ENCODE peak calls at places on chromosome 2, in five cellular contexts. A is HCT116, C is neural progenitor cell, P is OCI-LY7, W is hepatocyte. R is an unnamed sample.
A peak's percentile ranks its signal among the peaks of the same experiment; 100 is the strongest.

GRCh38 chr2:151886235-151886634 is 58.0 kb upstream of the ARL5A start:
- DNase-seq in P (no peak), A (no peak), C (no peak), W (peak; percentile 42), R (no peak)

GRCh38 chr2:211035548-211036185 is 479.3 kb downstream of the CPS1 start:
- DNase-seq in A (peak; percentile 22), C (peak; percentile 53), P (peak; percentile 10), W (peak; percentile 38), R (peak; percentile 68)

GRCh38 chr2:237482485-237482884 is 4.6 kb upstream of the MLPH start:
- DNase-seq in W (peak; percentile 86), P (no peak), A (no peak), C (no peak), R (no peak)

GRCh38 chr2:30252723-30253688 is 21.7 kb downstream of the LBH start:
- DNase-seq in P (no peak), A (no peak), C (no peak), W (peak; percentile 89), R (no peak)

GRCh38 chr2:227256605-227257004 is 68.4 kb upstream of the MFF start:
- DNase-seq in C (no peak), W (no peak), A (no peak), P (no peak), R (no peak)

GRCh38 chr2:96869824-96870630 is at the start of gene SEMA4C:
- DNase-seq in P (no peak), C (peak; percentile 80), W (peak; percentile 83), A (no peak), R (peak; percentile 72)

GRCh38 chr2:64698068-64698645 is 44.4 kb upstream of the SERTAD2 start:
- DNase-seq in C (no peak), W (no peak), A (no peak), P (no peak), R (no peak)

GRCh38 chr2:216636570-216637450 is 3.6 kb downstream of the IGFBP2 start:
- DNase-seq in C (peak; percentile 91), W (peak; percentile 86), P (no peak), A (peak; percentile 64), R (peak; percentile 61)

GRCh38 chr2:96163768-96164429 is 18.7 kb upstream of the DUSP2 start:
- DNase-seq in A (no peak), C (no peak), W (no peak), P (peak; percentile 95), R (no peak)

GRCh38 chr2:224997802-224998201 is 44.5 kb downstream of the DOCK10 start:
- DNase-seq in P (no peak), W (peak; percentile 10), C (no peak), A (no peak), R (no peak)

GRCh38 chr2:173187911-173188788 is 112.5 kb downstream of the MAP3K20 start:
- DNase-seq in P (no peak), A (no peak), W (no peak), C (no peak), R (no peak)

GRCh38 chr2:41496908-41497307 is 550.9 kb upstream of the PKDCC start:
- DNase-seq in A (no peak), C (no peak), P (peak; percentile 9), W (no peak), R (no peak)

GRCh38 chr2:94759211-94759610 is 112.0 kb upstream of the TEKT4 start:
- DNase-seq in A (peak; percentile 23), C (no peak), P (peak; percentile 25), W (no peak), R (peak; percentile 13)

GRCh38 chr2:202608142-202608852 is 26.5 kb upstream of the FAM117B start:
- DNase-seq in A (no peak), P (no peak), C (no peak), W (no peak), R (no peak)

GRCh38 chr2:41934323-41935003 is 113.4 kb upstream of the PKDCC start:
- DNase-seq in W (peak; percentile 38), C (no peak), A (no peak), P (no peak), R (no peak)

GRCh38 chr2:7508220-7508943 is 591.2 kb downstream of the RNF144A start:
- DNase-seq in C (no peak), A (no peak), P (no peak), W (no peak), R (no peak)

GRCh38 chr2:164816046-164816445 is 25.6 kb downstream of the COBLL1 start:
- DNase-seq in A (no peak), C (no peak), P (no peak), W (no peak), R (no peak)

GRCh38 chr2:88624477-88624876 is 2.8 kb downstream of the EIF2AK3 start:
- DNase-seq in A (no peak), P (no peak), C (no peak), W (no peak), R (no peak)
- H3K4me3 ChIP-seq in A (no peak overlapping the region), P (peak overlapping the region; percentile 96), C (no peak overlapping the region), W (no peak overlapping the region), R (peak overlapping the region; percentile 59)

GRCh38 chr2:241465543-241465942 is 42.8 kb downstream of the STK25 start:
- DNase-seq in W (no peak), C (no peak), A (no peak), P (no peak), R (no peak)

GRCh38 chr2:241460631-241461030 is 47.8 kb downstream of the STK25 start:
- DNase-seq in A (no peak), W (no peak), P (no peak), C (no peak), R (no peak)

GRCh38 chr2:241463276-241464135 is 44.9 kb downstream of the STK25 start:
- DNase-seq in P (no peak), W (no peak), A (no peak), C (no peak), R (no peak)

GRCh38 chr2:241458687-241459086 is 49.7 kb downstream of the STK25 start:
- DNase-seq in P (no peak), C (no peak), A (no peak), W (no peak), R (no peak)

DNA sequence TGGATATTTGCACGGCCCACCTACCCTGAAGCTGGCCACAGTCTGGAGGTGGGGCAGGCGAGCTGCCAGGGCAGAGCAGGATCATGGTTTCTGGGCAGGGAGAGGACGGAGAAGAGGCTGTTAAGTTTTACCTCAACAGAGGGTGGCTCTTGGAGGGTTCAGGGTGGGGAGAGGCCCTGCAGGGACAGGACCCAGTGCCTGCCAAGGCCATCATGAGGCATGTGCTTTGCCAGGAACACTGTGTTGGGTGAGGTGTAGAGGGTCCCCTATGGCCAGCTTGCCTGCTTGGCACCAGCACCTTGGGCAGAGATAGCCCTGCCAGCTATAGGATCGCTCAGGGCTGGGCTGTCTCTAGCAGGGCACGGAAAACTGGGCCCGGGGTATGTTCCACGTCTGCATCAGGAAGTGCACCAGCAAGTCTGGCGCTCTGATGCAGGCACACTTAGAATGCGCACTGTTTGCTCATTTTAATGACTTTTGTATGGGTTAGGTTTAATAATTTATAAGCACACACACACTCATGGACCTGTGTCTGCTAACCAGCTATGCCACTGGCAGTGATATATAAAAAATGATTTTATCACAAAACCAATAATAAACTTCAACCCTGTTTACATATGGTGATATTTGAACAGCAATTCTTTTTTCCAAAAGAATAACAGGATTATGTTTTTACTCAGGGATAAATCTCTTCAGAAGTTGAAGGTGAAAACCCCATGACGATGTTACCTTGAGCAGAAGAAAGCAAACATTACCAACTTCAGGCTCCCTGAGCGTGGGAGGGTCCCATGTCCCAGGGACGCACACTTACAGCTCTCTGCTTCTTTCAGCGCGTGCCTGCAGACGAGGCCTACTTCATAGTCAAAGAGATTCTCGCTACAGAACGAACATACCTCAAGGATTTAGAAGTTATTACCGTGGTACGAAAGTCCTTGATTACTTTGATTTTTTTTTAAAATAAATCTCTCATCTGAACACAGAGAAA is 46.4 kb downstream of the STK25 start:
- DNase-seq in W (no peak), C (no peak), P (no peak), A (no peak), R (no peak)
- TF ChIP-seq EZH2phosphoT487 in W (no peak), C (no peak), P (no peak), A (no peak), R (no peak)

DNA sequence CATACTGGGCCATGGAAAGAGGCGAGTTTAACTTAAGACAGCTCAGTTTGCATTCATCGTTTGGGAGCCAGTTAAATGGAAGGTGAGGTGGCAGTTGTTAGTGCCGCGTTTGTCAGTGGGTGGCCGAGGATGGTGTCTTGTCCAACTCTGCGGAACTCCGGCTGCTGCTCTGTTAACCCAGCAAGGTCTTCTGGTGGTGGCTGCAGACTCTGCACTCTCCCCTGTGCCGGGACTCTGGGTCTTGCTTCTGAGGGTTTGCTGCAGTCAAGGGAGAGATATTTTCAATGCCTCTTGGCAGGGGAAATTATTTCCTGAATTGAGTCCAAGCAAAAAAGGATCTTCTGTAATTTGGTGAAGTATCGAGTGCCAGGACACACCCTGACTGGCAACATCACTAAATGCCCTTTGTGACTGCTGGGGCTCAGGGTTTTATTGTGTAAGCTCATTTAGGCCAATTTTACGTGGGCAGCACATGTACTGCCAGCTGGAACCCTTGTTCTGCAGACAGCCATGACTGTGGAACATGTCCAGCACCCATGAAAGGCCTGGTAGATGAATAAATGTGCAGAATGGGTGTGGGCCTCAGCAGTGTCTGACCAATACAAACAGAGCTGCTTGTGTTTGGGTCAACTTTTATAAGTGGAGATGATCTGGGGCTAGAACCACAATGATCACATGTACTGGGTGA is 58.1 kb downstream of the IL1R2 start:
- DNase-seq in P (no peak), A (no peak), C (no peak), W (no peak), R (no peak)
- H2AFZ ChIP-seq in P (no peak overlapping the region), A (no peak overlapping the region), C (no peak overlapping the region), W (no peak overlapping the region), R (no peak overlapping the region)

GRCh38 chr2:84449711-84450110 is 9.4 kb downstream of the SUCLG1 start:
- DNase-seq in C (no peak), P (no peak), A (no peak), W (no peak), R (no peak)
- H3K4me3 ChIP-seq in C (no peak overlapping the region), P (no peak overlapping the region), A (no peak overlapping the region), W (no peak overlapping the region), R (no peak overlapping the region)

GRCh38 chr2:31429040-31429439 is 14.5 kb upstream of the XDH start:
- DNase-seq in A (no peak), C (no peak), W (no peak), P (no peak), R (no peak)

GRCh38 chr2:31430439-31431165 is 16.1 kb upstream of the XDH start:
- DNase-seq in A (no peak), W (no peak), C (no peak), P (no peak), R (no peak)

GRCh38 chr2:31429759-31430438 is 15.4 kb upstream of the XDH start:
- DNase-seq in P (no peak), C (no peak), W (no peak), A (peak; percentile 48), R (no peak)

GRCh38 chr2:31426096-31426495 is 11.6 kb upstream of the XDH start:
- DNase-seq in W (no peak), A (no peak), P (no peak), C (no peak), R (no peak)

DNA sequence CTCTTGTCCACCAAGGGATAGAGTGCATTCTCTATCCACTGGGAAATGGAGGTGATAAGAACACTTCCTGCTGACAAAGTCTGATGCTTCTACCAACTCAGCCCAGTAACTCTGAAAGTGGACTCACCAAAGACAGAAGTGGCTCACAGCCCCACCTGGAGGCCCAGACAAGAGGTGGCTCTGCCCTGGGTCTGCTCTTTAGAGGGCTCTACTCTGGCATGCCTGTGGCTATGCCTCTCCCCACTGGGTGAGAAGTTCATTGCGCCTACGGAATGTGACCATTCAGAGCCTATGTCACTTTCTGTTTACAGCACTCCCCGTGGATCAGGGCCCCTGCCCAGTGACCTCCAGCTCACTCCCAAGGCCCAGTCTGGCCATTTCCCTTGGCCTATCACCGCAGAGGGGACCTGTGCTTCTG is 13.5 kb upstream of the XDH start:
- DNase-seq in C (no peak), A (no peak), P (peak; percentile 9), W (no peak), R (peak; percentile 39)
- TF ChIP-seq EZH2phosphoT487 in C (no peak), A (no peak), P (no peak), W (no peak), R (no peak)